ENCODE peak calls at places on chromosomes 11 and 22, in five cellular contexts. J is WTC11, H is neural progenitor cell, S is neural crest cell, C is NCI-H460. V is an unnamed sample.

GRCh38 chr11:129959687-129960086 is 42.9 kb downstream of the PRDM10 start:
- DNase-seq in J (no peak), S (no peak), C (no peak), H (no peak), V (no peak)

GRCh38 chr11:128964463-128964930 is 21.8 kb upstream of the TP53AIP1 start:
- DNase-seq in J (no peak), C (no peak), S (no peak), H (no peak), V (no peak)

GRCh38 chr11:122711831-122712378 is 56.4 kb downstream of the UBASH3B start:
- DNase-seq in H (no peak), J (no peak), S (no peak), C (no peak), V (no peak)

GRCh38 chr11:96126917-96127595 is 203.1 kb upstream of the MTMR2 start:
- DNase-seq in S (no peak), C (no peak), H (no peak), J (no peak), V (no peak)

GRCh38 chr11:838441-839279 is 3.7 kb downstream of the POLR2L start:
- DNase-seq in J (peak; percentile 56), H (peak; percentile 47), S (no peak), C (no peak), V (no peak)

GRCh38 chr11:60854140-60854846 is 1.5 kb downstream of the PTGDR2 start:
- DNase-seq in H (no peak), C (no peak), J (no peak), S (no peak), V (no peak)

GRCh38 chr11:48103621-48104561 is 112.7 kb upstream of the OR4B1 start:
- DNase-seq in H (no peak), C (no peak), S (no peak), J (no peak), V (no peak)

GRCh38 chr11:117928818-117929567 is at the start of gene TMPRSS13:
- DNase-seq in H (no peak), C (no peak), J (peak; percentile 38), S (no peak), V (no peak)

GRCh38 chr11:82786001-82786400 is 52.3 kb upstream of the FAM181B start:
- DNase-seq in J (no peak), H (no peak), C (no peak), S (no peak), V (no peak)

GRCh38 chr22:23402275-23403151 is 177.6 kb downstream of the IGLL1 start:
- DNase-seq in J (peak; percentile 79), H (peak; percentile 93), C (peak; percentile 44), S (peak; percentile 77), V (peak; percentile 77)

GRCh38 chr22:26673485-26673884 is 16.1 kb downstream of the MIAT start:
- DNase-seq in C (no peak), S (no peak), H (no peak), J (no peak), V (no peak)

GRCh38 chr22:35098921-35099320 is 33.0 kb downstream of the ISX start:
- DNase-seq in C (no peak), H (no peak), J (no peak), S (no peak), V (no peak)

GRCh38 chr11:29623144-29623722 is 393.6 kb downstream of the KCNA4 start:
- DNase-seq in C (no peak), H (peak; percentile 81), S (no peak), J (peak; percentile 78), V (no peak)

GRCh38 chr22:49345896-49346295 is 481.8 kb downstream of the BRD1 start:
- DNase-seq in J (peak; percentile 1), S (no peak), C (no peak), H (no peak), V (no peak)

GRCh38 chr22:46367707-46368191 is 32.2 kb downstream of the TRMU start:
- DNase-seq in J (peak; percentile 94), C (peak; percentile 28), S (peak; percentile 63), H (peak; percentile 82), V (peak; percentile 73)

GRCh38 chr11:8368772-8369171 is 105.1 kb upstream of the LMO1 start:
- DNase-seq in J (no peak), C (no peak), S (no peak), H (no peak), V (no peak)

GRCh38 chr11:116501728-116502127 is 271.1 kb downstream of the BUD13 start:
- DNase-seq in S (no peak), J (no peak), C (no peak), H (no peak), V (no peak)